ENCODE peak calls at places on chromosomes 5 and 9, in four cellular contexts. F is left ventricle myocardium inferior, Z is kidney, W is brain microvascular endothelial cell. S is an unnamed sample.

GRCh38 chr5:24364711-24365110 is 280.1 kb downstream of the CDH10 start:
- DNase-seq in Z (no peak), W (no peak), F (no peak), S (no peak)

GRCh38 chr9:15231788-15232635 is 75.0 kb downstream of the TTC39B start:
- DNase-seq in F (no peak), W (no peak), Z (no peak), S (no peak)

GRCh38 chr9:6239694-6240093 is 24.1 kb downstream of the IL33 start:
- DNase-seq in Z (no peak), F (no peak), W (no peak), S (no peak)

GRCh38 chr9:94920439-94920951 is 194.0 kb downstream of the AOPEP start:
- DNase-seq in Z (peak; percentile 89), W (no peak), F (peak; percentile 58), S (peak; percentile 76)

GRCh38 chr9:37229882-37230482 is 109.6 kb downstream of the ZCCHC7 start:
- DNase-seq in Z (no peak), F (no peak), W (peak; percentile 38), S (no peak)

GRCh38 chr9:98437458-98438034 is 182.1 kb upstream of the TBC1D2 start:
- DNase-seq in W (no peak), Z (no peak), F (no peak), S (no peak)

GRCh38 chr5:172399826-172400225 is 54.5 kb downstream of the SH3PXD2B start:
- DNase-seq in Z (no peak), F (no peak), W (no peak), S (no peak)

GRCh38 chr5:31235381-31235780 is 41.9 kb downstream of the CDH6 start:
- DNase-seq in Z (no peak), F (no peak), W (no peak), S (no peak)

GRCh38 chr5:115343855-115344254 is 47.4 kb upstream of the CCDC112 start:
- DNase-seq in W (peak; percentile 70), F (no peak), Z (no peak), S (peak; percentile 71)

GRCh38 chr5:66828551-66829421 is 232.6 kb downstream of the MAST4 start:
- DNase-seq in W (peak; percentile 83), F (peak; percentile 66), Z (peak; percentile 75), S (peak; percentile 57)

GRCh38 chr5:19498852-19499251 is 489.1 kb downstream of the CDH18 start:
- DNase-seq in Z (no peak), W (no peak), F (no peak), S (no peak)

GRCh38 chr9:135448570-135449180 is 30.9 kb upstream of the PPP1R26 start:
- DNase-seq in F (no peak), Z (no peak), W (no peak), S (peak; percentile 34)

DNA sequence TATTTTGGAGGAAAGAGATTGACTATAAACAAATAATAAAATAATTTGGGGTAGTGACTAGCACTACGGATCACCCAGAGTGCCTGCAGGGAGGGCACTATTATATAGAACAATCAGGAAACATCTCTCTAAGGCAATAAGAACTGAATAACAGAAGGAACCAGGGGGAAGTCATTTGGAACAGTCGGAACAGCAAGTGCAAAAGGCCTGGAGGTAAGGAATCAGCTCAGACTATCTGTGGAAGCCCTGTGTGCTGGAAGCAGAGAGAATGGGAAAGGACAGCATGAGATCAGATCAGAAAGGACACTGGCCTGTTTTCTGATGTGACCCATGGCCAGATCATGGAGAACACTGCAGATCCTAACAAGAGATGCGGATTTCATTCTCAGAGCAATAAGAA is 357.6 kb downstream of the EFNA5 start:
- DNase-seq in F (no peak), W (no peak), Z (no peak), S (no peak)
- TF ChIP-seq CTCF in F (no peak), W (no peak), Z (no peak), S (no peak)

DNA sequence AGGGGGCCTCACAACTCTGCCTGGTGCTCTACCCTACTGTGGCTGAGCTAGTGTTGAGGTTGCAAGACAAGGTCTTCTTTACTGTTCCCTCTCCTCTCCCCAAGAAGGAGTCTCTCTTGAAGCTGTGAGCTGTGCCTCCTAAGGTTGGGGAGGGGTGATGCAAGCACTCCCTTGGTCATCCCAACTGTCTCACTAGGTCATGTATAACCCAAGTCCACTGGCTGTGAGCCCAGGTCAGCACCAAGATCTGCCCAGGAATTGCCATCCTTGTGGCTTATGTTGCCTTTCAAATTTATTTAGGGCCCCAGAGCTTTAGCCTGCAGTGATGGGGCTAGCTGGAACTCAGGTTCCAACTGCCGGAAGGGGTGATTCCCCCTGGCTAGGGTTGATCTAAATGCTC is 10.3 kb upstream of the YTHDC2 start:
- DNase-seq in W (no peak), Z (no peak), F (no peak), S (no peak)
- TF ChIP-seq CTCF in W (no peak), Z (no peak), F (no peak), S (no peak)

GRCh38 chr5:9263656-9264055 is 282.2 kb downstream of the SEMA5A start:
- DNase-seq in Z (no peak), W (no peak), F (no peak), S (no peak)
- TF ChIP-seq CTCF in Z (no peak), W (no peak), F (no peak), S (no peak)

GRCh38 chr9:128821584-128822406 is 3.5 kb downstream of the ENDOG start:
- DNase-seq in Z (no peak), F (no peak), W (no peak), S (no peak)

GRCh38 chr9:128819716-128820664 is 1.7 kb downstream of the ENDOG start:
- DNase-seq in Z (peak; percentile 76), F (peak; percentile 64), W (no peak), S (no peak)

GRCh38 chr9:128820665-128821583 is 2.6 kb downstream of the ENDOG start:
- DNase-seq in Z (peak; percentile 66), W (no peak), F (no peak), S (no peak)

GRCh38 chr9:128818099-128818838 is at the start of gene ENDOG:
- DNase-seq in Z (peak; percentile 99), F (peak; percentile 98), W (peak; percentile 94), S (peak; percentile 99)

DNA sequence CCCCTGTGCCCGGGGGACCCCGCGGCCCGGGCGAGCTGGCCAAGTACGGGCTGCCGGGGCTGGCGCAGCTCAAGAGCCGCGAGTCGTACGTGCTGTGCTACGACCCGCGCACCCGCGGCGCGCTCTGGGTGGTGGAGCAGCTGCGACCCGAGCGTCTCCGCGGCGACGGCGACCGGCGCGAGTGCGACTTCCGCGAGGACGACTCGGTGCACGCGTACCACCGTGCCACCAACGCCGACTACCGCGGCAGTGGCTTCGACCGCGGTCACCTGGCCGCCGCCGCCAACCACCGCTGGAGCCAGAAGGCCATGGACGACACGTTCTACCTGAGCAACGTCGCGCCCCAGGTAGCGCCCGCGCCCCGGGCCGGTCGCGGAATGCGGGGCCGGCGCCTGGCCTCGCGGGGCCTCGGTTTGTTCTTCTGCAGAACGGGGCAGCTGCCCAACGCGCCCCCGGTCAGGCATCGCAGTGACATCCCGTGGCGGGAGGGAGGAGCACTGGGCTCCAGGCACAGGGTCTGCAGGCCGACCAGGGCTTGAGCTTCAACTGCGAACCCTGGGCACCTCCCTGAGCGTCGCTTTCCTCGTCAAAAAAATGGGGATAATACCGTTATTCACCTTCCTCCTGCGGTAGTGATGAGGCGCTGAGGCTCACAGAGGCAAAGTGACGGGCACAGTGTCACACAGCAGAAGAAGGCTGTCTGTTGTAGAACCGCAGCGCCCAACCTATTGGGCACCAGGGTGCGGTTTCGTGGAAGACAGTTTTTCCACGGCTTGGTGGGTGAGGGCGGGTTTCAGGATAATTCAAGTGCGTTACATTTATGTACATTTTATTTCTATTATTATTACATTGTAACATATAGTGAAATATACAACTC is 777 bp downstream of the ENDOG start:
- DNase-seq in F (peak; percentile 40), Z (peak; percentile 84), W (no peak), S (peak; percentile 55)
- TF ChIP-seq CTCF in F (no peak), Z (no peak), W (no peak), S (no peak)